ENCODE peak calls at places on chromosomes 5 and 9, in ten cellular contexts. One of them, this sample, is unnamed.

GRCh38 chr9:96514825-96515218 is 64.9 kb downstream of the HABP4 start:
- DNase-seq in CD8-positive, alpha-beta T cell: no peak
- DNase-seq in IMR-90: no peak
- DNase-seq in fibroblast of the conjunctiva: no peak
- DNase-seq in T-helper 9 cell: no peak
- DNase-seq in CD8-positive, alpha-beta memory T cell: no peak
- DNase-seq in stimulated activated CD4-positive, alpha-beta T cell treated with anti-CD3 and anti-CD28 coated beads, Interleukin-1b, Interleukin-23, amount 100 ng/mL, for 24 hours: no peak
- DNase-seq in activated CD8-positive, alpha-beta memory T cell treated with anti-CD3 and anti-CD28 coated beads, Interleukin-2, amount 50 U/mL, for 48 hours: no peak
- DNase-seq in substantia nigra: no peak
- DNase-seq in central memory CD4-positive, alpha-beta T cell: no peak
- DNase-seq in this sample: no peak

GRCh38 chr5:1661311-1661710 is 137.6 kb upstream of the LPCAT1 start:
- DNase-seq in CD8-positive, alpha-beta T cell: no peak
- DNase-seq in IMR-90: no peak
- DNase-seq in fibroblast of the conjunctiva: no peak
- DNase-seq in T-helper 9 cell: no peak
- DNase-seq in CD8-positive, alpha-beta memory T cell: no peak
- DNase-seq in stimulated activated CD4-positive, alpha-beta T cell treated with anti-CD3 and anti-CD28 coated beads, Interleukin-1b, Interleukin-23, amount 100 ng/mL, for 24 hours: no peak
- DNase-seq in activated CD8-positive, alpha-beta memory T cell treated with anti-CD3 and anti-CD28 coated beads, Interleukin-2, amount 50 U/mL, for 48 hours: no peak
- DNase-seq in substantia nigra: no peak
- DNase-seq in central memory CD4-positive, alpha-beta T cell: no peak
- DNase-seq in this sample: no peak

GRCh38 chr5:119386945-119387344 is 31.1 kb downstream of the TNFAIP8 start:
- DNase-seq in CD8-positive, alpha-beta T cell: no peak
- DNase-seq in IMR-90: peak; percentile 46
- DNase-seq in fibroblast of the conjunctiva: no peak
- DNase-seq in T-helper 9 cell: no peak
- DNase-seq in CD8-positive, alpha-beta memory T cell: no peak
- DNase-seq in stimulated activated CD4-positive, alpha-beta T cell treated with anti-CD3 and anti-CD28 coated beads, Interleukin-1b, Interleukin-23, amount 100 ng/mL, for 24 hours: no peak
- DNase-seq in activated CD8-positive, alpha-beta memory T cell treated with anti-CD3 and anti-CD28 coated beads, Interleukin-2, amount 50 U/mL, for 48 hours: no peak
- DNase-seq in substantia nigra: no peak
- DNase-seq in central memory CD4-positive, alpha-beta T cell: no peak
- DNase-seq in this sample: no peak

GRCh38 chr5:79878721-79879336 is 112.2 kb downstream of the MTX3 start:
- DNase-seq in CD8-positive, alpha-beta T cell: no peak
- DNase-seq in IMR-90: no peak
- DNase-seq in fibroblast of the conjunctiva: no peak
- DNase-seq in T-helper 9 cell: no peak
- DNase-seq in CD8-positive, alpha-beta memory T cell: no peak
- DNase-seq in stimulated activated CD4-positive, alpha-beta T cell treated with anti-CD3 and anti-CD28 coated beads, Interleukin-1b, Interleukin-23, amount 100 ng/mL, for 24 hours: peak; percentile 6
- DNase-seq in activated CD8-positive, alpha-beta memory T cell treated with anti-CD3 and anti-CD28 coated beads, Interleukin-2, amount 50 U/mL, for 48 hours: peak; percentile 77
- DNase-seq in substantia nigra: no peak
- DNase-seq in central memory CD4-positive, alpha-beta T cell: no peak
- DNase-seq in this sample: no peak

GRCh38 chr9:117325110-117325788 is 89.6 kb downstream of the ASTN2 start:
- DNase-seq in CD8-positive, alpha-beta T cell: no peak
- DNase-seq in IMR-90: no peak
- DNase-seq in fibroblast of the conjunctiva: no peak
- DNase-seq in T-helper 9 cell: no peak
- DNase-seq in CD8-positive, alpha-beta memory T cell: no peak
- DNase-seq in stimulated activated CD4-positive, alpha-beta T cell treated with anti-CD3 and anti-CD28 coated beads, Interleukin-1b, Interleukin-23, amount 100 ng/mL, for 24 hours: no peak
- DNase-seq in activated CD8-positive, alpha-beta memory T cell treated with anti-CD3 and anti-CD28 coated beads, Interleukin-2, amount 50 U/mL, for 48 hours: no peak
- DNase-seq in substantia nigra: no peak
- DNase-seq in central memory CD4-positive, alpha-beta T cell: no peak
- DNase-seq in this sample: no peak

GRCh38 chr5:139061274-139061673 is 136.9 kb downstream of the SIL1 start:
- DNase-seq in CD8-positive, alpha-beta T cell: no peak
- DNase-seq in IMR-90: peak; percentile 64
- DNase-seq in fibroblast of the conjunctiva: peak; percentile 39
- DNase-seq in T-helper 9 cell: no peak
- DNase-seq in CD8-positive, alpha-beta memory T cell: no peak
- DNase-seq in stimulated activated CD4-positive, alpha-beta T cell treated with anti-CD3 and anti-CD28 coated beads, Interleukin-1b, Interleukin-23, amount 100 ng/mL, for 24 hours: no peak
- DNase-seq in activated CD8-positive, alpha-beta memory T cell treated with anti-CD3 and anti-CD28 coated beads, Interleukin-2, amount 50 U/mL, for 48 hours: no peak
- DNase-seq in substantia nigra: peak; percentile 2
- DNase-seq in central memory CD4-positive, alpha-beta T cell: no peak
- DNase-seq in this sample: no peak

GRCh38 chr5:74766348-74766886 is 500 bp downstream of the GFM2 start:
- DNase-seq in CD8-positive, alpha-beta T cell: no peak
- DNase-seq in IMR-90: peak; percentile 64
- DNase-seq in fibroblast of the conjunctiva: peak; percentile 47
- DNase-seq in T-helper 9 cell: no peak
- DNase-seq in CD8-positive, alpha-beta memory T cell: no peak
- DNase-seq in stimulated activated CD4-positive, alpha-beta T cell treated with anti-CD3 and anti-CD28 coated beads, Interleukin-1b, Interleukin-23, amount 100 ng/mL, for 24 hours: no peak
- DNase-seq in activated CD8-positive, alpha-beta memory T cell treated with anti-CD3 and anti-CD28 coated beads, Interleukin-2, amount 50 U/mL, for 48 hours: no peak
- DNase-seq in substantia nigra: no peak
- DNase-seq in central memory CD4-positive, alpha-beta T cell: peak; percentile 53
- DNase-seq in this sample: no peak

GRCh38 chr5:143629871-143630658 is 181.9 kb upstream of the HMHB1 start:
- DNase-seq in CD8-positive, alpha-beta T cell: no peak
- DNase-seq in IMR-90: peak; percentile 86
- DNase-seq in fibroblast of the conjunctiva: no peak
- DNase-seq in T-helper 9 cell: no peak
- DNase-seq in CD8-positive, alpha-beta memory T cell: no peak
- DNase-seq in stimulated activated CD4-positive, alpha-beta T cell treated with anti-CD3 and anti-CD28 coated beads, Interleukin-1b, Interleukin-23, amount 100 ng/mL, for 24 hours: no peak
- DNase-seq in activated CD8-positive, alpha-beta memory T cell treated with anti-CD3 and anti-CD28 coated beads, Interleukin-2, amount 50 U/mL, for 48 hours: no peak
- DNase-seq in substantia nigra: no peak
- DNase-seq in central memory CD4-positive, alpha-beta T cell: no peak
- DNase-seq in this sample: no peak

GRCh38 chr5:138702166-138702826 is 50.9 kb upstream of the CTNNA1 start:
- DNase-seq in CD8-positive, alpha-beta T cell: no peak
- DNase-seq in IMR-90: peak; percentile 12
- DNase-seq in fibroblast of the conjunctiva: no peak
- DNase-seq in T-helper 9 cell: no peak
- DNase-seq in CD8-positive, alpha-beta memory T cell: no peak
- DNase-seq in stimulated activated CD4-positive, alpha-beta T cell treated with anti-CD3 and anti-CD28 coated beads, Interleukin-1b, Interleukin-23, amount 100 ng/mL, for 24 hours: no peak
- DNase-seq in activated CD8-positive, alpha-beta memory T cell treated with anti-CD3 and anti-CD28 coated beads, Interleukin-2, amount 50 U/mL, for 48 hours: no peak
- DNase-seq in substantia nigra: no peak
- DNase-seq in central memory CD4-positive, alpha-beta T cell: no peak
- DNase-seq in this sample: no peak

GRCh38 chr9:95649801-95650213 is 133.0 kb upstream of the PTCH1 start:
- DNase-seq in CD8-positive, alpha-beta T cell: no peak
- DNase-seq in IMR-90: no peak
- DNase-seq in fibroblast of the conjunctiva: no peak
- DNase-seq in T-helper 9 cell: no peak
- DNase-seq in CD8-positive, alpha-beta memory T cell: no peak
- DNase-seq in stimulated activated CD4-positive, alpha-beta T cell treated with anti-CD3 and anti-CD28 coated beads, Interleukin-1b, Interleukin-23, amount 100 ng/mL, for 24 hours: no peak
- DNase-seq in activated CD8-positive, alpha-beta memory T cell treated with anti-CD3 and anti-CD28 coated beads, Interleukin-2, amount 50 U/mL, for 48 hours: no peak
- DNase-seq in substantia nigra: no peak
- DNase-seq in central memory CD4-positive, alpha-beta T cell: no peak
- DNase-seq in this sample: no peak

This sample was measured in spleen.